ENCODE peak calls at places on chromosomes 4 and X, in five cellular contexts. N, J, E, Y and W are unnamed samples.

GRCh38 chr4:45064741-45065140 is 338.4 kb upstream of the GNPDA2 start:
- DNase-seq in N (no peak), J (no peak), E (no peak), Y (no peak), W (no peak)

GRCh38 chrX:133335027-133335426 is 80.3 kb downstream of the GPC4 start:
- DNase-seq in N (peak), J (no peak), E (peak), Y (peak), W (peak)

GRCh38 chr4:184644553-184645307 is 4.5 kb downstream of the CASP3 start:
- DNase-seq in N (no peak), J (no peak), E (peak), Y (no peak), W (peak)

GRCh38 chrX:116490091-116490490 is 27.3 kb upstream of the CT83 start:
- DNase-seq in N (peak), J (no peak), E (no peak), Y (no peak), W (peak)

GRCh38 chr4:165301833-165302232 is 25.6 kb upstream of the MSMO1 start:
- DNase-seq in N (peak), J (peak), E (peak), Y (no peak), W (peak)

GRCh38 chr4:72786401-72786990 is 217.5 kb upstream of the ADAMTS3 start:
- DNase-seq in N (no peak), J (no peak), E (no peak), Y (no peak), W (no peak)

GRCh38 chr4:55868691-55869090 is 15.2 kb downstream of the EXOC1 start:
- DNase-seq in N (no peak), J (no peak), E (no peak), Y (no peak), W (no peak)

GRCh38 chr4:18536420-18536819 is 514.9 kb upstream of the LCORL start:
- DNase-seq in N (no peak), J (no peak), E (no peak), Y (no peak), W (no peak)

GRCh38 chr4:123609829-123610228 is 213.2 kb downstream of the SPRY1 start:
- DNase-seq in N (no peak), J (no peak), E (no peak), Y (no peak), W (no peak)

GRCh38 chr4:124903995-124904722 is 191.6 kb upstream of the ANKRD50 start:
- DNase-seq in N (peak), J (no peak), E (no peak), Y (peak), W (peak)

GRCh38 chr4:101201421-101201820 is 145.9 kb downstream of the PPP3CA start:
- DNase-seq in N (no peak), J (no peak), E (no peak), Y (no peak), W (peak)

GRCh38 chr4:150256841-150257273 is 178.6 kb downstream of the DCLK2 start:
- DNase-seq in N (no peak), J (no peak), E (no peak), Y (no peak), W (no peak)